ENCODE peak calls at places on chromosomes 3 and 15, in five cellular contexts. N is B cell, H is right cardiac atrium, J is HEK293T, L is T47D. C is an unnamed sample.

GRCh38 chr3:14788644-14789043 is 30.1 kb upstream of the FGD5 start:
- DNase-seq in N (no peak), J (no peak), L (no peak), H (no peak), C (no peak)

GRCh38 chr3:161559177-161559998 is 62.8 kb downstream of the OTOL1 start:
- DNase-seq in J (peak; percentile 44), N (no peak), H (no peak), L (no peak), C (no peak)

GRCh38 chr3:183914856-183915255 is 30.2 kb upstream of the PARL start:
- DNase-seq in N (no peak), H (no peak), J (no peak), L (no peak), C (no peak)

GRCh38 chr3:171772427-171773056 is 37.7 kb downstream of the PLD1 start:
- DNase-seq in L (peak; percentile 72), N (no peak), H (peak; percentile 42), J (peak; percentile 64), C (no peak)

GRCh38 chr15:60720493-60721231 is 241.7 kb upstream of the ICE2 start:
- DNase-seq in N (no peak), J (no peak), L (no peak), H (no peak), C (no peak)

GRCh38 chr3:23537006-23537620 is 268.6 kb upstream of the UBE2E1 start:
- DNase-seq in J (no peak), H (no peak), N (no peak), L (no peak), C (no peak)

GRCh38 chr3:64766463-64766862 is 78.7 kb upstream of the ADAMTS9 start:
- DNase-seq in H (no peak), N (no peak), J (no peak), L (no peak), C (no peak)

GRCh38 chr3:22115581-22115980 is 364.6 kb upstream of the ZNF385D start:
- DNase-seq in N (no peak), L (no peak), H (no peak), J (no peak), C (no peak)

GRCh38 chr15:45112592-45113379 is 1.2 kb downstream of the DUOX2 start:
- DNase-seq in H (no peak), J (no peak), L (no peak), N (no peak), C (no peak)

GRCh38 chr3:31848163-31848848 is 132.8 kb downstream of the OSBPL10 start:
- DNase-seq in J (no peak), H (no peak), N (no peak), L (no peak), C (no peak)

GRCh38 chr3:159189994-159190669 is 388.3 kb downstream of the MFSD1 start:
- DNase-seq in H (no peak), J (no peak), L (no peak), N (no peak), C (no peak)

GRCh38 chr3:138942861-138943623 is 3.9 kb downstream of the FOXL2 start:
- DNase-seq in H (no peak), N (no peak), J (no peak), L (no peak), C (no peak)

GRCh38 chr3:72538070-72538745 is 310.0 kb downstream of the SHQ1 start:
- DNase-seq in N (no peak), L (no peak), J (no peak), H (no peak), C (no peak)

GRCh38 chr3:89032331-89033063 is 74.9 kb upstream of the EPHA3 start:
- DNase-seq in J (no peak), N (no peak), L (no peak), H (no peak), C (no peak)

GRCh38 chr15:57591237-57591821 is 375 bp upstream of the MYZAP start:
- DNase-seq in L (no peak), N (no peak), H (no peak), J (no peak), C (no peak)

GRCh38 chr3:157700405-157700804 is 197.2 kb upstream of the VEPH1 start:
- DNase-seq in J (peak; percentile 20), L (no peak), N (no peak), H (no peak), C (no peak)

GRCh38 chr15:82653483-82653882 is 6.3 kb upstream of the CPEB1 start:
- DNase-seq in L (no peak), J (no peak), H (no peak), N (no peak), C (no peak)

C was measured in cerebellar nuclear complex.